ENCODE peak calls at places on chromosome 21, in six cellular contexts. One of them, this sample, is unnamed.

GRCh38 chr21:45297869-45298268 is 10.2 kb upstream of the POFUT2 start:
- DNase-seq in mesendoderm: no peak
- DNase-seq in heart right ventricle: no peak
- DNase-seq in vagina: no peak
- DNase-seq in T-cell: no peak
- DNase-seq in right cardiac atrium: no peak
- DNase-seq in this sample: no peak

GRCh38 chr21:43916691-43917514 is 51.9 kb downstream of the AGPAT3 start:
- DNase-seq in right cardiac atrium: peak
- DNase-seq in vagina: no peak
- DNase-seq in heart right ventricle: no peak
- DNase-seq in T-cell: peak
- DNase-seq in mesendoderm: no peak
- DNase-seq in this sample: no peak

GRCh38 chr21:18244721-18245486 is at the start of gene CHODL:
- DNase-seq in vagina: no peak
- DNase-seq in right cardiac atrium: peak
- DNase-seq in heart right ventricle: no peak
- DNase-seq in mesendoderm: peak
- DNase-seq in T-cell: no peak
- DNase-seq in this sample: peak

GRCh38 chr21:45839274-45839673 is 142.3 kb upstream of the COL6A1 start:
- DNase-seq in T-cell: no peak
- DNase-seq in right cardiac atrium: no peak
- DNase-seq in vagina: no peak
- DNase-seq in heart right ventricle: no peak
- DNase-seq in mesendoderm: no peak
- DNase-seq in this sample: no peak

GRCh38 chr21:41290106-41290799 is 26.3 kb upstream of the FAM3B start:
- DNase-seq in vagina: no peak
- DNase-seq in right cardiac atrium: no peak
- DNase-seq in heart right ventricle: no peak
- DNase-seq in T-cell: no peak
- DNase-seq in mesendoderm: no peak
- DNase-seq in this sample: peak

GRCh38 chr21:35754583-35754982 is 305.7 kb downstream of the SETD4 start:
- DNase-seq in right cardiac atrium: no peak
- DNase-seq in vagina: no peak
- DNase-seq in heart right ventricle: no peak
- DNase-seq in T-cell: no peak
- DNase-seq in mesendoderm: no peak
- DNase-seq in this sample: no peak

GRCh38 chr21:17466166-17466565 is 46.7 kb upstream of the CXADR start:
- DNase-seq in right cardiac atrium: no peak
- DNase-seq in T-cell: no peak
- DNase-seq in heart right ventricle: no peak
- DNase-seq in mesendoderm: peak
- DNase-seq in vagina: no peak
- DNase-seq in this sample: no peak

GRCh38 chr21:26965567-26966359 is 1.1 kb downstream of the ADAMTS5 start:
- DNase-seq in T-cell: no peak
- DNase-seq in right cardiac atrium: peak
- DNase-seq in mesendoderm: peak
- DNase-seq in vagina: no peak
- DNase-seq in heart right ventricle: peak
- DNase-seq in this sample: peak

GRCh38 chr21:46455575-46456385 is 2.9 kb upstream of the DIP2A start:
- DNase-seq in heart right ventricle: peak
- DNase-seq in vagina: no peak
- DNase-seq in right cardiac atrium: no peak
- DNase-seq in mesendoderm: peak
- DNase-seq in T-cell: no peak
- DNase-seq in this sample: no peak

GRCh38 chr21:37079211-37079824 is 6.3 kb downstream of the TTC3 start:
- DNase-seq in heart right ventricle: no peak
- DNase-seq in mesendoderm: no peak
- DNase-seq in right cardiac atrium: no peak
- DNase-seq in vagina: no peak
- DNase-seq in T-cell: no peak
- DNase-seq in this sample: no peak

GRCh38 chr21:38897532-38898421 is 92.0 kb downstream of the ETS2 start:
- DNase-seq in right cardiac atrium: no peak
- DNase-seq in vagina: no peak
- DNase-seq in T-cell: no peak
- DNase-seq in mesendoderm: no peak
- DNase-seq in heart right ventricle: no peak
- DNase-seq in this sample: no peak

GRCh38 chr21:43364851-43365424 is 62.0 kb downstream of the SIK1 start:
- DNase-seq in right cardiac atrium: peak
- DNase-seq in vagina: no peak
- DNase-seq in T-cell: no peak
- DNase-seq in heart right ventricle: no peak
- DNase-seq in mesendoderm: no peak
- DNase-seq in this sample: no peak

GRCh38 chr21:27771938-27772505 is 805.1 kb upstream of the ADAMTS5 start:
- DNase-seq in right cardiac atrium: no peak
- DNase-seq in T-cell: no peak
- DNase-seq in vagina: no peak
- DNase-seq in mesendoderm: no peak
- DNase-seq in heart right ventricle: no peak
- DNase-seq in this sample: no peak

GRCh38 chr21:26945916-26946315 is 21.0 kb downstream of the ADAMTS5 start:
- DNase-seq in right cardiac atrium: no peak
- DNase-seq in T-cell: no peak
- DNase-seq in mesendoderm: peak
- DNase-seq in heart right ventricle: peak
- DNase-seq in vagina: no peak
- DNase-seq in this sample: peak

GRCh38 chr21:17911628-17912027 is 92.5 kb upstream of the C21orf91 start:
- DNase-seq in vagina: no peak
- DNase-seq in mesendoderm: no peak
- DNase-seq in T-cell: no peak
- DNase-seq in heart right ventricle: no peak
- DNase-seq in right cardiac atrium: no peak
- DNase-seq in this sample: no peak

GRCh38 chr21:42102063-42102462 is 30.9 kb downstream of the UMODL1 start:
- DNase-seq in vagina: no peak
- DNase-seq in T-cell: no peak
- DNase-seq in mesendoderm: no peak
- DNase-seq in heart right ventricle: no peak
- DNase-seq in right cardiac atrium: peak
- DNase-seq in this sample: no peak

GRCh38 chr21:31354604-31355443 is 10.8 kb upstream of the TIAM1 start:
- DNase-seq in mesendoderm: no peak
- DNase-seq in T-cell: peak
- DNase-seq in right cardiac atrium: no peak
- DNase-seq in heart right ventricle: no peak
- DNase-seq in vagina: no peak
- DNase-seq in this sample: no peak

GRCh38 chr21:44574457-44575306 is 1.2 kb downstream of the KRTAP10-4 start:
- DNase-seq in mesendoderm: peak
- DNase-seq in heart right ventricle: no peak
- DNase-seq in right cardiac atrium: peak
- DNase-seq in T-cell: no peak
- DNase-seq in vagina: peak
- DNase-seq in this sample: no peak

GRCh38 chr21:16422702-16423101 is 692.9 kb downstream of the USP25 start:
- DNase-seq in T-cell: no peak
- DNase-seq in right cardiac atrium: no peak
- DNase-seq in mesendoderm: no peak
- DNase-seq in vagina: no peak
- DNase-seq in heart right ventricle: no peak
- DNase-seq in this sample: no peak

GRCh38 chr21:41342035-41342434 is 19.8 kb upstream of the MX2 start:
- DNase-seq in mesendoderm: no peak
- DNase-seq in T-cell: no peak
- DNase-seq in heart right ventricle: no peak
- DNase-seq in vagina: no peak
- DNase-seq in right cardiac atrium: no peak
- DNase-seq in this sample: no peak

GRCh38 chr21:22438428-22439086 is 1440.3 kb downstream of the NCAM2 start:
- DNase-seq in T-cell: no peak
- DNase-seq in mesendoderm: no peak
- DNase-seq in heart right ventricle: no peak
- DNase-seq in vagina: no peak
- DNase-seq in right cardiac atrium: no peak
- DNase-seq in this sample: no peak

GRCh38 chr21:16912075-16912474 is 600.8 kb upstream of the CXADR start:
- DNase-seq in T-cell: no peak
- DNase-seq in vagina: no peak
- DNase-seq in right cardiac atrium: no peak
- DNase-seq in mesendoderm: no peak
- DNase-seq in heart right ventricle: no peak
- DNase-seq in this sample: no peak

GRCh38 chr21:25859264-25859931 is 124.6 kb downstream of the GABPA start:
- DNase-seq in right cardiac atrium: no peak
- DNase-seq in heart right ventricle: no peak
- DNase-seq in vagina: no peak
- DNase-seq in T-cell: no peak
- DNase-seq in mesendoderm: no peak
- DNase-seq in this sample: no peak

GRCh38 chr21:14901482-14901958 is 163.3 kb downstream of the NRIP1 start:
- DNase-seq in vagina: no peak
- DNase-seq in heart right ventricle: no peak
- DNase-seq in mesendoderm: no peak
- DNase-seq in right cardiac atrium: no peak
- DNase-seq in T-cell: no peak
- DNase-seq in this sample: no peak

GRCh38 chr21:45110873-45111624 is 36.7 kb downstream of the ADARB1 start:
- DNase-seq in right cardiac atrium: no peak
- DNase-seq in heart right ventricle: no peak
- DNase-seq in T-cell: no peak
- DNase-seq in mesendoderm: no peak
- DNase-seq in vagina: no peak
- DNase-seq in this sample: no peak

GRCh38 chr21:17463441-17463840 is 49.4 kb upstream of the CXADR start:
- DNase-seq in vagina: no peak
- DNase-seq in right cardiac atrium: no peak
- DNase-seq in heart right ventricle: no peak
- DNase-seq in mesendoderm: peak
- DNase-seq in T-cell: no peak
- DNase-seq in this sample: no peak

GRCh38 chr21:34890724-34891609 is 158.1 kb downstream of the RUNX1 start:
- DNase-seq in vagina: no peak
- DNase-seq in mesendoderm: peak
- DNase-seq in T-cell: no peak
- DNase-seq in heart right ventricle: peak
- DNase-seq in right cardiac atrium: no peak
- DNase-seq in this sample: peak

GRCh38 chr21:30097791-30098190 is 68.8 kb downstream of the CLDN17 start:
- DNase-seq in vagina: no peak
- DNase-seq in right cardiac atrium: no peak
- DNase-seq in T-cell: no peak
- DNase-seq in heart right ventricle: no peak
- DNase-seq in mesendoderm: no peak
- DNase-seq in this sample: no peak

GRCh38 chr21:42794551-42794950 is 84.8 kb downstream of the WDR4 start:
- DNase-seq in T-cell: no peak
- DNase-seq in mesendoderm: peak
- DNase-seq in vagina: no peak
- DNase-seq in right cardiac atrium: no peak
- DNase-seq in heart right ventricle: no peak
- DNase-seq in this sample: no peak

GRCh38 chr21:27561116-27561515 is 594.2 kb upstream of the ADAMTS5 start:
- DNase-seq in T-cell: no peak
- DNase-seq in mesendoderm: no peak
- DNase-seq in heart right ventricle: no peak
- DNase-seq in vagina: no peak
- DNase-seq in right cardiac atrium: no peak
- DNase-seq in this sample: peak

GRCh38 chr21:29235714-29236197 is 63.0 kb upstream of the BACH1 start:
- DNase-seq in right cardiac atrium: no peak
- DNase-seq in heart right ventricle: no peak
- DNase-seq in mesendoderm: no peak
- DNase-seq in T-cell: no peak
- DNase-seq in vagina: no peak
- DNase-seq in this sample: no peak

GRCh38 chr21:36120304-36120902 is 14.5 kb upstream of the CBR3 start:
- DNase-seq in T-cell: no peak
- DNase-seq in right cardiac atrium: peak
- DNase-seq in vagina: no peak
- DNase-seq in mesendoderm: no peak
- DNase-seq in heart right ventricle: no peak
- DNase-seq in this sample: peak

GRCh38 chr21:45997205-45997494 is 15.6 kb downstream of the COL6A1 start:
- DNase-seq in right cardiac atrium: no peak
- DNase-seq in T-cell: no peak
- DNase-seq in mesendoderm: no peak
- DNase-seq in heart right ventricle: peak
- DNase-seq in vagina: no peak
- DNase-seq in this sample: peak

GRCh38 chr21:45378258-45378966 is 26.6 kb upstream of the COL18A1 start:
- DNase-seq in T-cell: no peak
- DNase-seq in vagina: no peak
- DNase-seq in heart right ventricle: no peak
- DNase-seq in mesendoderm: peak
- DNase-seq in right cardiac atrium: peak
- DNase-seq in this sample: peak

GRCh38 chr21:26707241-26707640 is 134.2 kb upstream of the CYYR1 start:
- DNase-seq in right cardiac atrium: no peak
- DNase-seq in vagina: no peak
- DNase-seq in T-cell: no peak
- DNase-seq in mesendoderm: no peak
- DNase-seq in heart right ventricle: no peak
- DNase-seq in this sample: no peak